ENCODE peak calls at places on chromosomes 4 and X, in four cellular contexts. Y is COLO829; K is activated CD4-positive, CD25-positive, alpha-beta regulatory T cell; L is SW480. O is an unnamed sample.
A peak's percentile ranks its signal among the peaks of the same experiment; 100 is the strongest.

GRCh38 chr4:165355900-165356300 is 22.9 kb upstream of the CPE start:
- DNase-seq in Y (peak; percentile 55), K (no peak), L (no peak), O (peak; percentile 75)

GRCh38 chr4:93384897-93385296 is 443.7 kb upstream of the ATOH1 start:
- DNase-seq in Y (peak; percentile 18), K (no peak), L (no peak), O (no peak)

GRCh38 chr4:103026868-103027267 is 7.4 kb upstream of the SLC9B1 start:
- DNase-seq in Y (no peak), K (no peak), L (no peak), O (no peak)

GRCh38 chr4:126386512-126386911 is 1071.8 kb downstream of the FAT4 start:
- DNase-seq in Y (no peak), K (no peak), L (no peak), O (no peak)

GRCh38 chr4:167613381-167613780 is 379.1 kb upstream of the SPOCK3 start:
- DNase-seq in Y (no peak), K (no peak), L (no peak), O (no peak)

GRCh38 chr4:169484485-169484884 is 127.9 kb downstream of the NEK1 start:
- DNase-seq in Y (peak; percentile 18), K (no peak), L (no peak), O (peak; percentile 61)

GRCh38 chr4:173013232-173013932 is 155.2 kb upstream of the GALNT7 start:
- DNase-seq in Y (peak; percentile 84), K (peak; percentile 37), L (peak; percentile 32), O (peak; percentile 67)

GRCh38 chr4:65665951-65666523 is 4.3 kb downstream of the EPHA5 start:
- DNase-seq in Y (peak; percentile 46), K (no peak), L (no peak), O (peak; percentile 46)

GRCh38 chrX:154730271-154730883 is 20.5 kb downstream of the GAB3 start:
- DNase-seq in Y (no peak), K (no peak), L (no peak), O (no peak)

GRCh38 chr4:125016892-125017299 is 297.9 kb upstream of the FAT4 start:
- DNase-seq in Y (no peak), K (no peak), L (no peak), O (no peak)

GRCh38 chrX:44621088-44621487 is 78.4 kb upstream of the FUNDC1 start:
- DNase-seq in Y (no peak), K (no peak), L (no peak), O (no peak)

GRCh38 chr4:14180166-14180565 is 552.6 kb upstream of the BOD1L1 start:
- DNase-seq in Y (no peak), K (no peak), L (no peak), O (no peak)

GRCh38 chr4:74397748-74398426 is 32.9 kb downstream of the EREG start:
- DNase-seq in Y (no peak), K (no peak), L (no peak), O (no peak)

GRCh38 chrX:87374324-87374723 is 143.3 kb upstream of the KLHL4 start:
- DNase-seq in Y (no peak), K (no peak), L (no peak), O (no peak)

GRCh38 chr4:183987987-183988392 is 82.9 kb downstream of the STOX2 start:
- DNase-seq in Y (peak; percentile 78), K (no peak), L (peak; percentile 89), O (no peak)

GRCh38 chrX:50691820-50692219 is 122.2 kb downstream of the SHROOM4 start:
- DNase-seq in Y (peak; percentile 42), K (no peak), L (peak; percentile 46), O (peak; percentile 71)

GRCh38 chrX:131577999-131578734 is 34.3 kb downstream of the OR13H1 start:
- DNase-seq in Y (no peak), K (no peak), L (no peak), O (no peak)

GRCh38 chrX:109934935-109935334 is 68.0 kb upstream of the TMEM164 start:
- DNase-seq in Y (no peak), K (no peak), L (no peak), O (no peak)

GRCh38 chr4:185099024-185099682 is 43.9 kb upstream of the SLC25A4 start:
- DNase-seq in Y (no peak), K (no peak), L (no peak), O (no peak)

GRCh38 chr4:13665711-13666660 is 38.5 kb upstream of the BOD1L1 start:
- DNase-seq in Y (no peak), K (no peak), L (no peak), O (no peak)

GRCh38 chrX:138871739-138872138 is 160.2 kb upstream of the FGF13 start:
- DNase-seq in Y (no peak), K (no peak), L (no peak), O (no peak)

GRCh38 chrX:101507372-101507771 is 22.1 kb downstream of the ARMCX4 start:
- DNase-seq in Y (no peak), K (no peak), L (no peak), O (no peak)

GRCh38 chr4:61750810-61751209 is 550.7 kb downstream of the ADGRL3 start:
- DNase-seq in Y (no peak), K (no peak), L (no peak), O (no peak)

GRCh38 chrX:45803383-45803921 is 602.8 kb upstream of the DIPK2B start:
- DNase-seq in Y (no peak), K (no peak), L (peak; percentile 7), O (no peak)

GRCh38 chr4:32129967-32130366 is 1409.8 kb downstream of the PCDH7 start:
- DNase-seq in Y (no peak), K (no peak), L (no peak), O (no peak)

GRCh38 chr4:37770016-37770415 is 56.5 kb upstream of the PGM2 start:
- DNase-seq in Y (peak; percentile 22), K (no peak), L (no peak), O (no peak)

GRCh38 chr4:15794432-15794831 is 16.3 kb downstream of the CD38 start:
- DNase-seq in Y (no peak), K (no peak), L (no peak), O (no peak)

GRCh38 chr4:108644237-108644636 is 6.2 kb upstream of the OSTC start:
- DNase-seq in Y (peak; percentile 50), K (no peak), L (no peak), O (no peak)

O was measured in SK-MEL-5.